ENCODE peak calls at places on chromosomes 2 and 18, in seven cellular contexts. K, G, N, W, I, Y and O are unnamed samples.

GRCh38 chr2:3675687-3676086 is 17.7 kb downstream of the ALLC start:
- DNase-seq in K (no peak), N (no peak), G (no peak), W (no peak), I (no peak), Y (no peak), O (no peak)

GRCh38 chr2:74735009-74735408 is 81.0 kb downstream of the SEMA4F start:
- DNase-seq in N (no peak), I (no peak), K (no peak), Y (no peak), G (peak; percentile 31), W (no peak), O (no peak)

GRCh38 chr18:66548747-66549146 is 55.1 kb downstream of the CDH19 start:
- DNase-seq in I (no peak), Y (no peak), G (no peak), W (no peak), N (no peak), K (no peak), O (peak; percentile 4)

GRCh38 chr18:35267809-35268208 is 22.2 kb downstream of the ZSCAN30 start:
- DNase-seq in I (peak; percentile 47), Y (peak; percentile 50), G (no peak), N (no peak), K (no peak), W (peak; percentile 83), O (no peak)

GRCh38 chr2:44974064-44974715 is 32.7 kb downstream of the SIX3 start:
- DNase-seq in Y (no peak), N (peak; percentile 81), G (peak; percentile 37), W (no peak), K (no peak), I (no peak), O (no peak)

GRCh38 chr18:75407468-75408437 is 19.8 kb downstream of the SMIM21 start:
- DNase-seq in I (no peak), Y (no peak), N (no peak), G (peak; percentile 38), K (no peak), W (peak; percentile 46), O (no peak)

GRCh38 chr2:11281221-11281620 is 63.2 kb downstream of the ROCK2 start:
- DNase-seq in G (no peak), I (no peak), W (no peak), Y (no peak), N (no peak), K (no peak), O (no peak)

GRCh38 chr2:10220045-10220444 is 82.7 kb upstream of the HPCAL1 start:
- DNase-seq in Y (no peak), K (no peak), N (no peak), W (no peak), G (no peak), I (no peak), O (no peak)

GRCh38 chr2:10400568-10400977 is 47.6 kb downstream of the ODC1 start:
- DNase-seq in Y (peak; percentile 74), I (no peak), G (no peak), W (no peak), N (no peak), K (no peak), O (no peak)

GRCh38 chr2:200376422-200377142 is 70.1 kb downstream of the SPATS2L start:
- DNase-seq in Y (no peak), G (no peak), K (peak; percentile 44), N (no peak), I (no peak), W (peak; percentile 1), O (no peak)

GRCh38 chr2:104702451-104702850 is 151.5 kb upstream of the POU3F3 start:
- DNase-seq in G (no peak), N (no peak), Y (no peak), K (no peak), I (no peak), W (no peak), O (no peak)

GRCh38 chr2:234596696-234597575 is 100.1 kb upstream of the ARL4C start:
- DNase-seq in W (no peak), I (no peak), N (no peak), Y (no peak), K (no peak), G (no peak), O (no peak)

GRCh38 chr2:27714851-27715291 is 51.2 kb downstream of the SLC4A1AP start:
- DNase-seq in N (no peak), G (no peak), Y (no peak), K (no peak), I (no peak), W (no peak), O (no peak)

GRCh38 chr2:27716301-27717069 is 52.8 kb downstream of the SLC4A1AP start:
- DNase-seq in N (no peak), W (peak; percentile 56), K (no peak), Y (no peak), G (no peak), I (no peak), O (no peak)

GRCh38 chr2:27717070-27717453 is 53.4 kb downstream of the SLC4A1AP start:
- DNase-seq in Y (no peak), G (peak; percentile 42), W (no peak), N (no peak), I (no peak), K (no peak), O (no peak)

GRCh38 chr2:27714053-27714452 is 50.4 kb downstream of the SLC4A1AP start:
- DNase-seq in Y (no peak), N (no peak), G (no peak), W (no peak), K (no peak), I (no peak), O (no peak)

DNA sequence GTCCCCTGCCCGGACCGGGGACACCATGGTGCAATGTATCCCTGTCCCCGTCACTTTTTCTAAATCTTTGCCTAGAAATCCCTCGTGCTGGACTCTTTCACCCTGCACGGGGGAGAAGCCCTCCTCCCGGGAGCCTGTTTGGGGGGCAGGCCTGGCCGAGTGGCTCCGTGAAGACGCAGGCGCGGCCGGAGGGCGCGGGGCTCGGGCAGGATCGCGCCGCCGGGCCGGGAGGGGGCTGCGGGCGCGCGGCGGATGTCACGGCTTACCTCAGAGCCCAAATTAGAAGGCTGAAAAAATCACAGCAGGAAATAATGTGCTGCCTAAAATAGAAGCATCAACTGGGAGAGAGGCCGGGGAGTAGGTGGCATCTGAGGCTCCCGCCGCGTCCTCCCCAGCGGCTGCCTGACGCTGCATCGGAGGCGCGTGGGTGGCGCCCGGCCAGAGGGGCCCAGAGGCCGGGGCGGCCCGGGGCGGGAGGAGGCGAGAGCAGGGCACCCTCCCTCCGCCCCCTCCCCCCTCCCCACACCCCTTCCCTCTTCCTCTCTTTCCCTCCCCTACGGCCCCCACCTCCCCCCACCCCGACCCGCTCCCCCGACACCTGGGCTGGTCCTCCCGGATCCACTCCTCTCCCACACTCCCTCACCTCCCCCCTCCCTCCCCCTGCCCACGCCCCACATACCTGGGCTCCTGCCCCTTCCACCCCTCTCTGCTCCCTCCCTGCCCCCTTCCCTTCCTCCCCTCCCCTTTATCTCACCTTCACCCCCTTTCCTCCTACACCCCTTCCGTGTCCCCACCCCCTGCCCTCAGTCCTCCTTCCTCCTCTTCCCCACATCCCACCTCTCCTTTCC is 51.9 kb downstream of the SLC4A1AP start:
- DNase-seq in K (peak; percentile 26), G (peak; percentile 69), W (peak; percentile 91), I (no peak), Y (no peak), N (no peak), O (peak; percentile 52)
- TF ChIP-seq POLR2A in K (peak; percentile 27), G (peak; percentile 28), W (peak; percentile 52), I (no peak), Y (no peak), N (peak; percentile 14), O (no peak)

GRCh38 chr2:86073225-86073624 is 32.5 kb downstream of the POLR1A start:
- DNase-seq in N (no peak), I (no peak), G (no peak), K (no peak), Y (no peak), W (no peak), O (no peak)

GRCh38 chr2:86069091-86069685 is 36.5 kb downstream of the POLR1A start:
- DNase-seq in N (no peak), I (no peak), W (no peak), Y (no peak), G (no peak), K (no peak), O (no peak)

GRCh38 chr2:86069783-86070339 is 35.8 kb downstream of the POLR1A start:
- DNase-seq in I (no peak), N (no peak), G (no peak), K (no peak), Y (no peak), W (no peak), O (no peak)

GRCh38 chr2:86072271-86072858 is 33.3 kb downstream of the POLR1A start:
- DNase-seq in K (peak; percentile 78), W (no peak), G (no peak), N (no peak), Y (peak; percentile 92), I (peak; percentile 88), O (peak; percentile 37)

DNA sequence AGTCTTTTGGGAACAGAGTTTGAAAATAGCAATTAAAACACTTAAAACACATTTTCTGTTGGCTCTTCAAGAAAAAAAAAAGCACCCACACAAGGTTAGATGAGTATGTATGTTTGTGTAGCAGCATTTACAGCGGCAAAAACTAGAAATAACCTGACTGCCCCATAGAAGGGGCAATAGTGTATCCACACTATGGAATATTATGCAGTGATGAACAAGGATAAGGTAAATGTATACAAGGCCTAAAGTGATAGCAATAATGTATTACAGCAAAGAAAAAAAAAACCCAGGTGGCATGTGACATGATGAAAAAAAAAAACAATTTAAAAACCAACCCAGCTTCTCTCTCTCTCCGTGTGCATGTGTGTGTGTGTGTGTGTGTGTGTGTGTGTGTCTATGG is 34.8 kb downstream of the POLR1A start:
- DNase-seq in N (no peak), W (no peak), G (no peak), I (no peak), Y (no peak), K (no peak), O (no peak)
- TF ChIP-seq POLR2A in N (no peak), W (no peak), G (no peak), I (no peak), Y (no peak), K (no peak), O (no peak)

GRCh38 chr2:172095146-172095904 is 7.4 kb downstream of the DLX2 start:
- DNase-seq in W (no peak), I (no peak), Y (peak; percentile 57), N (peak; percentile 81), K (peak; percentile 70), G (peak; percentile 78), O (no peak)
- TF ChIP-seq POLR2A in W (no peak), I (no peak), Y (no peak), N (peak; percentile 80), K (no peak), G (peak; percentile 30), O (no peak)

DNA sequence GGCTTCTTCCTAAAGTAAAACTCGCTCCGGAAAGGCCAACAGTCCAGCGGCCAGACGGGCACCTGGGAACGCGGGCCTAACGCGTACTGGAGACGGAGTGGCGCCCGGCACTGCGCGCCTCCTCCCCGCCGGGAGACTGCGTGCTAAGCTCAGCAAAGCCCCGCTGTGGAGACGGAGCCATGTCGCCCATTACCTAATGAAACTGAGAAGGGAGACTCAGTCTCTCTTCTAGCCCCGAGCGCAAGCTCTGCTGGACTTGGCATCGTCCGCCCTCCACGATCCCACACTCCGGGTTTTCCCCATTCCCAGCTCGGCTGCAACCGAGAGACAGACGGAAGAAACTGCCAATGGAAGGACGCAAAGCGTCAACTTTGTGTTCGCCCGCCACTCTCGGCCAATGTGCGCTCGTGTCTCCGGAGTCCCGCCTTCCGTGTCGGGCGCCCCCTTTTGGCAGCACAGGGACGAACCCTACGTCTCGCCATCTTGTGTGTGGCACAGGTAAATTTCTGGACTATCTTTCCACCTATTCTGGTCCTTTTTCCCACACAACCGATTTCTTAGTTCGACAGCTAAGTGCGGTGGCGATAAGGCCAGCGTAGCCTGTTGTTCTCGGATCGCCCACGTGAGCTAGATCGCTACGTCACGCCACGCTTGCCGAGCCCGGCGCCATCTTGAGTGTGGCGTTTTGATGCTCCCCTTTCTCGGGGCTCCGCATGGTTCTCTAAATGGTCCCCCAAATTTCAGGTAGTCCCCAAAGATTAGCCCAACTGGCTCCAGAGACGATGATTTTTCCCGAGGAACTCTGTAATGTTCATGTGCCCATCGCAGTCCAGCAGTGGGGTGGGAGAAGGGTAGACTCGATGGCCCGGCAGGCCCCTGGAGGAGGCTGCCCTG is 1.3 kb upstream of the PTMA start:
- DNase-seq in N (peak; percentile 97), I (peak; percentile 99), Y (peak; percentile 98), K (peak; percentile 99), W (peak; percentile 94), G (peak; percentile 99), O (peak; percentile 88)
- TF ChIP-seq POLR2A in N (peak; percentile 34), I (peak; percentile 94), Y (peak; percentile 85), K (peak; percentile 90), W (peak; percentile 91), G (no peak), O (peak; percentile 86)